ENCODE peak calls at places on chromosomes 5 and 9, in four cellular contexts. D is T-helper 2 cell, R is ovary, H is activated T-cell treated with anti-CD3 and anti-CD28 coated beads for 48 hours. Y is an unnamed sample.

GRCh38 chr9:89622933-89623861 is 18.4 kb downstream of the GADD45G start:
- DNase-seq in D (no peak), R (no peak), H (no peak), Y (no peak)

GRCh38 chr9:87206064-87206661 is 258.9 kb upstream of the GAS1 start:
- DNase-seq in D (no peak), R (no peak), H (no peak), Y (no peak)

GRCh38 chr5:5025774-5026406 is 114.2 kb upstream of the ADAMTS16 start:
- DNase-seq in D (no peak), R (no peak), H (peak; percentile 0), Y (no peak)

GRCh38 chr9:136740069-136740468 is 2.7 kb downstream of the LCN10 start:
- DNase-seq in D (no peak), R (no peak), H (no peak), Y (no peak)

GRCh38 chr5:53969331-53969730 is 341.0 kb downstream of the ARL15 start:
- DNase-seq in D (no peak), R (no peak), H (no peak), Y (no peak)

GRCh38 chr5:22531986-22532385 is 321.2 kb downstream of the CDH12 start:
- DNase-seq in D (no peak), R (no peak), H (no peak), Y (no peak)

GRCh38 chr9:89598926-89599325 is 5.9 kb upstream of the GADD45G start:
- DNase-seq in D (no peak), R (no peak), H (no peak), Y (no peak)

GRCh38 chr5:6435356-6435755 is 13.3 kb upstream of the UBE2QL1 start:
- DNase-seq in D (no peak), R (no peak), H (no peak), Y (no peak)

GRCh38 chr5:59367791-59368394 is 525.6 kb downstream of the PDE4D start:
- DNase-seq in D (no peak), R (peak; percentile 50), H (peak; percentile 12), Y (no peak)

GRCh38 chr5:73565969-73566547 is 515 bp downstream of the UTP15 start:
- DNase-seq in D (no peak), R (no peak), H (no peak), Y (no peak)

GRCh38 chr9:126337690-126338426 is 11.2 kb downstream of the MVB12B start:
- DNase-seq in D (no peak), R (no peak), H (no peak), Y (no peak)

GRCh38 chr5:137630972-137631370 is 104.9 kb downstream of the KLHL3 start:
- DNase-seq in D (no peak), R (no peak), H (no peak), Y (no peak)

GRCh38 chr5:55360190-55360589 is 52.4 kb downstream of the MTREX start:
- DNase-seq in D (no peak), R (no peak), H (no peak), Y (no peak)

GRCh38 chr5:72723584-72723983 is 92.9 kb upstream of the TNPO1 start:
- DNase-seq in D (no peak), R (no peak), H (no peak), Y (no peak)

GRCh38 chr9:134391319-134392231 is 65.3 kb downstream of the RXRA start:
- DNase-seq in D (peak; percentile 57), R (no peak), H (peak; percentile 81), Y (no peak)

GRCh38 chr9:96186601-96187011 is 115.4 kb downstream of the HSD17B3 start:
- DNase-seq in D (no peak), R (peak; percentile 33), H (no peak), Y (no peak)

GRCh38 chr5:175842947-175843793 is 28.2 kb upstream of the CPLX2 start:
- DNase-seq in D (no peak), R (no peak), H (no peak), Y (no peak)

GRCh38 chr9:117771162-117771561 is 67.0 kb downstream of the TLR4 start:
- DNase-seq in D (no peak), R (no peak), H (no peak), Y (no peak)

GRCh38 chr5:7897014-7897600 is 28.2 kb downstream of the MTRR start:
- DNase-seq in D (no peak), R (no peak), H (peak; percentile 14), Y (no peak)

GRCh38 chr5:41788800-41789395 is 81.3 kb downstream of the OXCT1 start:
- DNase-seq in D (no peak), R (no peak), H (no peak), Y (no peak)

GRCh38 chr5:82164957-82165698 is 113.0 kb downstream of the RPS23 start:
- DNase-seq in D (no peak), R (peak; percentile 32), H (no peak), Y (no peak)

GRCh38 chr9:129253820-129254381 is 75.8 kb upstream of the IER5L start:
- DNase-seq in D (no peak), R (peak; percentile 92), H (no peak), Y (no peak)

GRCh38 chr5:119484884-119485283 is 32.6 kb downstream of the HSD17B4 start:
- DNase-seq in D (no peak), R (no peak), H (no peak), Y (no peak)

GRCh38 chr5:141485305-141486055 is 650 bp downstream of the PCDHGC4 start:
- DNase-seq in D (no peak), R (no peak), H (no peak), Y (no peak)

GRCh38 chr9:81557957-81558791 is 131.2 kb downstream of the TLE1 start:
- DNase-seq in D (no peak), R (no peak), H (no peak), Y (no peak)

GRCh38 chr9:38761334-38761733 is 41.4 kb upstream of the FAM240B start:
- DNase-seq in D (no peak), R (no peak), H (no peak), Y (no peak)

GRCh38 chr5:146645382-146645781 is 129.4 kb upstream of the GPR151 start:
- DNase-seq in D (no peak), R (no peak), H (no peak), Y (no peak)

GRCh38 chr5:150499437-150499956 is 8.4 kb upstream of the NDST1 start:
- DNase-seq in D (no peak), R (no peak), H (no peak), Y (no peak)

Y was measured in NK-92 treated with Interleukin-12 subunit alpha and Interleukin-12 subunit beta, amount 100 ng/mL, for 24 hours.